ENCODE peak calls at places on chromosomes 13 and 19, in four cellular contexts. One of them, this sample, is unnamed.

GRCh38 chr19:40621283-40621682 is 20.1 kb downstream of the LTBP4 start:
- DNase-seq in HAP-1: no peak
- DNase-seq in EL: no peak
- DNase-seq in stimulated activated CD8-positive, alpha-beta memory T cell treated with anti-CD3 and anti-CD28 coated beads, Interleukin-2, amount 100 ng/mL, for 1 hour: no peak
- DNase-seq in this sample: no peak

GRCh38 chr13:100138859-100139491 is 50.1 kb downstream of the PCCA start:
- DNase-seq in HAP-1: no peak
- DNase-seq in stimulated activated CD8-positive, alpha-beta memory T cell treated with anti-CD3 and anti-CD28 coated beads, Interleukin-2, amount 100 ng/mL, for 1 hour: no peak
- DNase-seq in EL: peak
- DNase-seq in this sample: no peak

GRCh38 chr19:29878973-29879654 is 62.9 kb upstream of the URI1 start:
- DNase-seq in stimulated activated CD8-positive, alpha-beta memory T cell treated with anti-CD3 and anti-CD28 coated beads, Interleukin-2, amount 100 ng/mL, for 1 hour: no peak
- DNase-seq in HAP-1: peak
- DNase-seq in EL: peak
- DNase-seq in this sample: no peak

GRCh38 chr19:29277107-29277506 is 64.2 kb upstream of the UQCRFS1 start:
- DNase-seq in EL: peak
- DNase-seq in stimulated activated CD8-positive, alpha-beta memory T cell treated with anti-CD3 and anti-CD28 coated beads, Interleukin-2, amount 100 ng/mL, for 1 hour: peak
- DNase-seq in HAP-1: no peak
- DNase-seq in this sample: no peak

GRCh38 chr13:103703246-103703645 is 637.0 kb upstream of the SLC10A2 start:
- DNase-seq in EL: no peak
- DNase-seq in stimulated activated CD8-positive, alpha-beta memory T cell treated with anti-CD3 and anti-CD28 coated beads, Interleukin-2, amount 100 ng/mL, for 1 hour: no peak
- DNase-seq in HAP-1: no peak
- DNase-seq in this sample: no peak

GRCh38 chr13:23799945-23800344 is 89.3 kb downstream of the MIPEP start:
- DNase-seq in EL: no peak
- DNase-seq in HAP-1: no peak
- DNase-seq in stimulated activated CD8-positive, alpha-beta memory T cell treated with anti-CD3 and anti-CD28 coated beads, Interleukin-2, amount 100 ng/mL, for 1 hour: no peak
- DNase-seq in this sample: no peak

GRCh38 chr19:6734096-6734696 is 3.2 kb downstream of the GPR108 start:
- DNase-seq in EL: no peak
- DNase-seq in stimulated activated CD8-positive, alpha-beta memory T cell treated with anti-CD3 and anti-CD28 coated beads, Interleukin-2, amount 100 ng/mL, for 1 hour: no peak
- DNase-seq in HAP-1: no peak
- DNase-seq in this sample: no peak

GRCh38 chr19:51980116-51980736 is 6.4 kb downstream of the ZNF350 start:
- DNase-seq in stimulated activated CD8-positive, alpha-beta memory T cell treated with anti-CD3 and anti-CD28 coated beads, Interleukin-2, amount 100 ng/mL, for 1 hour: no peak
- DNase-seq in EL: no peak
- DNase-seq in HAP-1: no peak
- DNase-seq in this sample: no peak

GRCh38 chr13:111409413-111409812 is 89.0 kb downstream of the TEX29 start:
- DNase-seq in stimulated activated CD8-positive, alpha-beta memory T cell treated with anti-CD3 and anti-CD28 coated beads, Interleukin-2, amount 100 ng/mL, for 1 hour: no peak
- DNase-seq in EL: no peak
- DNase-seq in HAP-1: no peak
- DNase-seq in this sample: no peak

GRCh38 chr13:25268561-25268960 is 18.7 kb downstream of the MTMR6 start:
- DNase-seq in HAP-1: no peak
- DNase-seq in stimulated activated CD8-positive, alpha-beta memory T cell treated with anti-CD3 and anti-CD28 coated beads, Interleukin-2, amount 100 ng/mL, for 1 hour: no peak
- DNase-seq in EL: no peak
- DNase-seq in this sample: no peak

GRCh38 chr13:24361138-24361537 is 51.8 kb downstream of the C1QTNF9 start:
- DNase-seq in EL: no peak
- DNase-seq in stimulated activated CD8-positive, alpha-beta memory T cell treated with anti-CD3 and anti-CD28 coated beads, Interleukin-2, amount 100 ng/mL, for 1 hour: no peak
- DNase-seq in HAP-1: no peak
- DNase-seq in this sample: no peak

GRCh38 chr19:13154911-13155471 is 4.8 kb downstream of the IER2 start:
- DNase-seq in stimulated activated CD8-positive, alpha-beta memory T cell treated with anti-CD3 and anti-CD28 coated beads, Interleukin-2, amount 100 ng/mL, for 1 hour: peak
- DNase-seq in HAP-1: peak
- DNase-seq in EL: peak
- DNase-seq in this sample: no peak

GRCh38 chr13:23657056-23657455 is 86.8 kb downstream of the TNFRSF19 start:
- DNase-seq in stimulated activated CD8-positive, alpha-beta memory T cell treated with anti-CD3 and anti-CD28 coated beads, Interleukin-2, amount 100 ng/mL, for 1 hour: no peak
- DNase-seq in HAP-1: no peak
- DNase-seq in EL: no peak
- DNase-seq in this sample: no peak

GRCh38 chr19:29211562-29212416 is 1.2 kb downstream of the UQCRFS1 start:
- DNase-seq in HAP-1: peak
- DNase-seq in EL: peak
- DNase-seq in stimulated activated CD8-positive, alpha-beta memory T cell treated with anti-CD3 and anti-CD28 coated beads, Interleukin-2, amount 100 ng/mL, for 1 hour: no peak
- DNase-seq in this sample: no peak

GRCh38 chr13:50668882-50669281 is 174.6 kb downstream of the DLEU7 start:
- DNase-seq in HAP-1: no peak
- DNase-seq in EL: no peak
- DNase-seq in stimulated activated CD8-positive, alpha-beta memory T cell treated with anti-CD3 and anti-CD28 coated beads, Interleukin-2, amount 100 ng/mL, for 1 hour: no peak
- DNase-seq in this sample: no peak

GRCh38 chr13:22482496-22483000 is 698.2 kb upstream of the SGCG start:
- DNase-seq in stimulated activated CD8-positive, alpha-beta memory T cell treated with anti-CD3 and anti-CD28 coated beads, Interleukin-2, amount 100 ng/mL, for 1 hour: no peak
- DNase-seq in HAP-1: no peak
- DNase-seq in EL: no peak
- DNase-seq in this sample: no peak

GRCh38 chr13:85108356-85108755 is 690.9 kb downstream of the SLITRK6 start:
- DNase-seq in HAP-1: no peak
- DNase-seq in stimulated activated CD8-positive, alpha-beta memory T cell treated with anti-CD3 and anti-CD28 coated beads, Interleukin-2, amount 100 ng/mL, for 1 hour: no peak
- DNase-seq in EL: no peak
- DNase-seq in this sample: no peak

GRCh38 chr19:40600086-40600917 is 867 bp upstream of the LTBP4 start:
- DNase-seq in EL: no peak
- DNase-seq in stimulated activated CD8-positive, alpha-beta memory T cell treated with anti-CD3 and anti-CD28 coated beads, Interleukin-2, amount 100 ng/mL, for 1 hour: no peak
- DNase-seq in HAP-1: no peak
- DNase-seq in this sample: no peak

GRCh38 chr13:110815471-110816204 is 99.2 kb downstream of the ANKRD10 start:
- DNase-seq in HAP-1: no peak
- DNase-seq in EL: no peak
- DNase-seq in stimulated activated CD8-positive, alpha-beta memory T cell treated with anti-CD3 and anti-CD28 coated beads, Interleukin-2, amount 100 ng/mL, for 1 hour: no peak
- DNase-seq in this sample: no peak

GRCh38 chr19:39097299-39097698 is 13.1 kb downstream of the ACP7 start:
- DNase-seq in stimulated activated CD8-positive, alpha-beta memory T cell treated with anti-CD3 and anti-CD28 coated beads, Interleukin-2, amount 100 ng/mL, for 1 hour: no peak
- DNase-seq in HAP-1: no peak
- DNase-seq in EL: no peak
- DNase-seq in this sample: no peak

This sample was measured in kidney epithelial cell.